ENCODE peak calls at places on chromosomes 6 and 20, in four cellular contexts. I is cardiac muscle cell, T is astrocyte, M is K562. P is an unnamed sample.

GRCh38 chr6:7236312-7237209 is 76.4 kb downstream of the SSR1 start:
- DNase-seq in M (peak; percentile 81), I (no peak), T (no peak), P (peak; percentile 68)

GRCh38 chr6:16872543-16873230 is 111.4 kb upstream of the ATXN1 start:
- DNase-seq in T (no peak), M (no peak), I (no peak), P (no peak)

GRCh38 chr20:13851279-13851678 is 66.5 kb downstream of the NDUFAF5 start:
- DNase-seq in T (no peak), I (no peak), M (no peak), P (no peak)

GRCh38 chr6:128882991-128883571 is at the start of gene LAMA2:
- DNase-seq in I (peak; percentile 89), M (no peak), T (peak; percentile 61), P (peak; percentile 11)

GRCh38 chr6:90397047-90397446 is 100.4 kb upstream of the BACH2 start:
- DNase-seq in T (no peak), M (peak; percentile 46), I (no peak), P (no peak)

GRCh38 chr6:50272611-50273010 is 222.9 kb upstream of the DEFB112 start:
- DNase-seq in I (no peak), T (no peak), M (no peak), P (peak; percentile 18)

GRCh38 chr20:10571313-10571815 is 102.4 kb downstream of the JAG1 start:
- DNase-seq in T (no peak), I (no peak), M (no peak), P (no peak)

GRCh38 chr6:163630575-163630974 is 216.1 kb downstream of the QKI start:
- DNase-seq in T (no peak), M (no peak), I (no peak), P (no peak)

GRCh38 chr6:155882527-155883333 is 427.1 kb upstream of the NOX3 start:
- DNase-seq in I (no peak), T (peak; percentile 31), M (no peak), P (no peak)

GRCh38 chr6:17871169-17871479 is 116.3 kb downstream of the KIF13A start:
- DNase-seq in I (no peak), M (no peak), T (no peak), P (no peak)

GRCh38 chr6:127457444-127458064 is 1.6 kb downstream of the KIAA0408 start:
- DNase-seq in M (no peak), T (peak; percentile 80), I (peak; percentile 94), P (peak; percentile 18)

GRCh38 chr6:149864578-149865535 is 698 bp upstream of the LRP11 start:
- DNase-seq in I (peak; percentile 76), M (peak; percentile 82), T (peak; percentile 48), P (peak; percentile 69)

GRCh38 chr20:63462244-63462643 is 10.2 kb downstream of the KCNQ2 start:
- DNase-seq in M (no peak), I (no peak), T (no peak), P (no peak)

GRCh38 chr6:166477647-166478365 is 95.1 kb upstream of the MPC1 start:
- DNase-seq in T (no peak), M (no peak), I (no peak), P (no peak)

GRCh38 chr6:14273196-14273595 is 155.6 kb downstream of the CD83 start:
- DNase-seq in I (no peak), T (no peak), M (no peak), P (no peak)

GRCh38 chr6:26155066-26155925 is 68.1 kb downstream of the HFE start:
- DNase-seq in T (no peak), I (peak; percentile 17), M (peak; percentile 53), P (no peak)

GRCh38 chr6:169415179-169415578 is 161.5 kb upstream of the THBS2 start:
- DNase-seq in I (no peak), M (no peak), T (no peak), P (no peak)

GRCh38 chr6:31168606-31169005 is 1.9 kb downstream of the POU5F1 start:
- DNase-seq in T (no peak), M (no peak), I (no peak), P (no peak)

GRCh38 chr6:80437186-80437585 is 330.7 kb downstream of the BCKDHB start:
- DNase-seq in I (no peak), T (peak; percentile 81), M (no peak), P (no peak)

GRCh38 chr6:7052441-7052936 is 55.3 kb upstream of the RREB1 start:
- DNase-seq in M (no peak), I (peak; percentile 91), T (peak; percentile 79), P (peak; percentile 40)

GRCh38 chr6:87697581-87698552 is 4.2 kb downstream of the AKIRIN2 start:
- DNase-seq in T (peak; percentile 95), M (peak; percentile 14), I (peak; percentile 90), P (no peak)

GRCh38 chr6:142756215-142756630 is 188.8 kb downstream of the HIVEP2 start:
- DNase-seq in M (no peak), I (peak; percentile 51), T (peak; percentile 74), P (peak; percentile 48)

GRCh38 chr6:13566500-13566899 is 7.9 kb upstream of the SIRT5 start:
- DNase-seq in T (no peak), I (no peak), M (no peak), P (no peak)

GRCh38 chr6:167469655-167470054 is 144.8 kb downstream of the TTLL2 start:
- DNase-seq in M (no peak), I (no peak), T (no peak), P (no peak)

GRCh38 chr6:82072771-82073170 is 174.8 kb downstream of the IBTK start:
- DNase-seq in T (peak; percentile 82), M (no peak), I (no peak), P (peak; percentile 10)

GRCh38 chr6:132648356-132648755 is 10.6 kb downstream of the TAAR1 start:
- DNase-seq in T (peak; percentile 81), I (peak; percentile 76), M (no peak), P (peak; percentile 77)

GRCh38 chr6:85920782-85921181 is 278.1 kb upstream of the SYNCRIP start:
- DNase-seq in T (no peak), M (no peak), I (no peak), P (no peak)

GRCh38 chr20:53030061-53030460 is 57.9 kb downstream of the TSHZ2 start:
- DNase-seq in I (no peak), T (no peak), M (no peak), P (no peak)

GRCh38 chr6:26159417-26160273 is 72.4 kb downstream of the HFE start:
- DNase-seq in I (peak; percentile 38), T (peak; percentile 44), M (peak; percentile 37), P (peak; percentile 72)

GRCh38 chr6:170211404-170212025 is 79.4 kb downstream of the DLL1 start:
- DNase-seq in T (no peak), M (no peak), I (no peak), P (no peak)

GRCh38 chr20:11112837-11113236 is 439.0 kb upstream of the JAG1 start:
- DNase-seq in T (no peak), M (no peak), I (no peak), P (peak; percentile 59)

DNA sequence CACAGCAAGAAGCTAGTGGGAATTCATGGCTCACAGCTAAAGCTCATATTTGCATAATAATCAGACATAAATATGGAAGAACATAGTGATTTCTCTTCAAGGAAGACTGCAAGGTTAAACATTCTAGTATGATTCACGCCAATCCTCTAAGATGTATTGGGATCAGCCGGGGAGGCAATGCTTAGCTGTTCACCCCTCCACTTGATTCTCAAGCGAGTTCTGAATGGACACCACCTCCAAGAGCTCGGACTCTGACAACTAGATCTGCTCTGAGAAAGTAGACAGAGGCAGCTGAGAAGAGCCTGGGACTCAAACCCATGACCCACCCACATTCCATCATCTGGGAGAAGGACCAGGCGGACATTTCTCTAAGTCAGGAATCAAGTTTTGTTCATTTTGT is 118.4 kb upstream of the EDN1 start:
- DNase-seq in T (no peak), I (no peak), M (no peak), P (no peak)
- H3K27me3 ChIP-seq in T (no peaks in the 10 kb centered on the region), I (no peaks in the 10 kb centered on the region), M (peaks cover 17% of the 10 kb centered on the region), P (no peaks in the 10 kb centered on the region)

DNA sequence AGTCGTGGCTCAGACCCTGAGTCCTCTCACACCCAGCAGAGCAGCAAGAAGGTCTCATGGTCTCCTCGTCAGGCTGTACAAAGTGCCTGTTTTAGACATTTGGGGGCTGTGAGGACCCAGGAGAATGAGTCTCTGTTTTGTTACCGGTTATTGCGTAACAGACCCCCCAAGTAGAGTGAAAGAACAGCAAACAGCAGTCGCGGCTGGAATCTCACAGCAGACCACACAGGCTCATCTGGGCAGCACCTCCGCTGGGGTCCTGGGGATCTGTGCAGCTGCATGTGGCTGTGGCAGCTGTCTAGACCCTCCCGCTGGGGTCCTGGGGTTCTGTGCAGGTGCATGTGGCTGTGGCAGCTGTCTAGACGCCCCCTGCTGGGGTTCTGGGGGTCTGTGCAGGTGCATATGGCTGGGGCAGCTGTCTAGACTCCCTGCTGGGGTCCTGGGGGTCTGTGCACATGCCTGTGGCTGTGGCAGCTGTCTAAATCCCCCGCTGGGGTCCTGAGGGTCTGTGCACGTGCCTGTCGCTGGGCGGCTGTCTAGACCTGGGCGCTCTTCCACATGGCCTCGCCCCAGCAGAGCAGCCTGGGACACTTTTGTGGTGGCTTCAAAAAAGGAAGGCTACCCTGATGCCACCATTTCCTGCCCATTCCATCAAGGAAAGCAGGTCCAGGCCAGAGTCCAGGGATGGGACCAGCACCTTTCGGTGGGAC is 24.7 kb downstream of the ENTPD6 start:
- DNase-seq in I (peak; percentile 13), M (peak; percentile 15), T (no peak), P (no peak)
- TF ChIP-seq CTCF in I (peak; percentile 29), M (peak; percentile 23), T (peak; percentile 10), P (peak; percentile 40)

DNA sequence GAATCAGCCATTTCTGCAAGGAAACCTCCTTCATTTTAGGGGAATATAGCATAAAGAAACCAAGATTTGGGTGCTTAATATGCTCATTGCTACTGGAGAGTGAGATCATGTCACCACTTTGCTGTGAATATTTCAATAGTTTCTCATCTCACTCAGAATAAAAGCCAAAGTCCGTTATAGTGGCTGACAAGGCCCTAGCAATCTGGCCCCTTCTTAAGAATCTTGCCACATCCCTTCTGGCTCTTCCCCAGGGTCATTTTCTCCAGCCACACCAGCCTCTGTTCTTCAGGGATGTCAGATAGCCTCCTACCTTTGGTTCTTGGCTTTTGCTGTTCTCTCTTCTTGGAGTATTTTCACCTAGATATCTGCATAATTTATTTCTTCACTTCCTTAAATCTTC is 24.8 kb upstream of the MLIP start:
- DNase-seq in T (peak; percentile 20), I (no peak), M (no peak), P (no peak)
- H3K27ac ChIP-seq in T (no peak overlapping the region), I (no peak overlapping the region), M (no peak overlapping the region), P (no peak overlapping the region)

GRCh38 chr20:3995067-3995748 is 20.1 kb downstream of the RNF24 start:
- DNase-seq in I (peak; percentile 40), T (peak; percentile 73), M (peak; percentile 43), P (peak; percentile 51)

GRCh38 chr20:3997446-3997845 is 17.9 kb downstream of the RNF24 start:
- DNase-seq in M (no peak), T (no peak), I (no peak), P (peak; percentile 41)

GRCh38 chr20:3995749-3996305 is 19.5 kb downstream of the RNF24 start:
- DNase-seq in M (no peak), I (no peak), T (no peak), P (no peak)

GRCh38 chr20:3994125-3994524 is 21.2 kb downstream of the RNF24 start:
- DNase-seq in T (no peak), I (no peak), M (no peak), P (no peak)

DNA sequence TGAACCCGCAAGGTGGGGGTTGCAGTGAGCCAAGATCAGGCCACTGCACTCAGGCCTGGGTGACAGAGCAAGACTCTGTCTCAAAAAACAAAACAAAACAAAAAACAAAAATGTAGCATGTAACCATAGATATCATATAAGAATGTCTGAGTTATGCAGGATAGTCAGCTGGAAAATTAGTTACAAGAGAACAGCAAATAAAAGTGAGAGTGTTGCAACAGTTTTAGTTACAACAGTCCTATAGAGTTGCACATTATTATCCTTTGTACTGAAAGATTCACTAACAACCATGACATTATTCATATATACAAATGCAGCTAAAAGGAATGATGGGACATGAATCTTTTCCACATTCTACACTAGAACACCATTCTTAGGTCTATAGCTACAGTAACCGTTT is 16.4 kb downstream of the RNF24 start:
- DNase-seq in M (no peak), T (no peak), I (no peak), P (no peak)
- H3K27me3 ChIP-seq in M (no peaks in the 10 kb centered on the region), T (no peaks in the 10 kb centered on the region), I (no peaks in the 10 kb centered on the region), P (no peaks in the 10 kb centered on the region)

P was measured in foreskin keratinocyte.